ENCODE peak calls at places on chromosomes 1 and 21, in eight cellular contexts. N is CD8-positive, alpha-beta T cell; V is sigmoid colon; C is mucosa of descending colon; M is naive thymus-derived CD4-positive, alpha-beta T cell; Z is WERI-Rb-1; X is neural progenitor cell; G is fibroblast of lung. B is an unnamed sample.

GRCh38 chr21:42755031-42755665 is 101.7 kb downstream of the PDE9A start:
- DNase-seq in N (no peak), Z (no peak), C (no peak), G (no peak), M (no peak), V (no peak), X (no peak), B (no peak)

GRCh38 chr1:43736819-43737218 is 29.5 kb downstream of the ST3GAL3 start:
- DNase-seq in V (no peak), Z (no peak), G (no peak), M (no peak), X (no peak), C (no peak), N (no peak), B (no peak)

GRCh38 chr1:18149113-18149641 is 41.6 kb downstream of the IGSF21 start:
- DNase-seq in C (no peak), Z (peak; percentile 50), V (no peak), G (no peak), M (no peak), X (peak; percentile 53), N (no peak), B (no peak)

GRCh38 chr1:155124503-155125463 is 2.9 kb upstream of the EFNA1 start:
- DNase-seq in M (no peak), X (peak; percentile 40), V (no peak), Z (no peak), N (no peak), G (no peak), C (peak; percentile 66), B (peak; percentile 1)

GRCh38 chr1:16905856-16906702 is 10.3 kb downstream of the RNU1-2 start:
- DNase-seq in M (peak; percentile 25), N (no peak), X (no peak), C (no peak), V (no peak), G (no peak), Z (no peak), B (no peak)

GRCh38 chr1:33298623-33299277 is 22.1 kb downstream of the A3GALT2 start:
- DNase-seq in X (peak; percentile 79), M (peak; percentile 62), Z (peak; percentile 80), G (peak; percentile 67), V (peak; percentile 85), C (peak; percentile 80), N (peak; percentile 40), B (no peak)

GRCh38 chr1:119367332-119368124 is 1.1 kb upstream of the HAO2 start:
- DNase-seq in Z (no peak), G (peak; percentile 58), M (no peak), V (no peak), X (peak; percentile 50), C (no peak), N (no peak), B (peak; percentile 2)

GRCh38 chr1:208101661-208102431 is 142.3 kb downstream of the PLXNA2 start:
- DNase-seq in N (no peak), M (no peak), X (peak; percentile 72), G (peak; percentile 64), V (no peak), Z (peak; percentile 69), C (peak; percentile 75), B (no peak)

GRCh38 chr1:47181955-47182680 is 7.7 kb downstream of the PDZK1IP1 start:
- DNase-seq in X (no peak), Z (no peak), N (no peak), G (peak; percentile 36), C (no peak), V (no peak), M (no peak), B (no peak)

GRCh38 chr1:18794561-18794960 is 64.9 kb downstream of the TAS1R2 start:
- DNase-seq in G (no peak), N (no peak), Z (peak; percentile 87), M (no peak), C (peak; percentile 3), V (no peak), X (peak; percentile 64), B (no peak)

GRCh38 chr1:211975152-211975941 is 60.0 kb downstream of the INTS7 start:
- DNase-seq in V (no peak), C (no peak), M (no peak), G (no peak), Z (no peak), X (no peak), N (no peak), B (peak; percentile 12)

GRCh38 chr1:41390171-41390570 is 28.9 kb downstream of the FOXO6 start:
- DNase-seq in X (no peak), G (no peak), Z (no peak), V (no peak), M (no peak), N (no peak), C (no peak), B (no peak)

GRCh38 chr21:44253832-44254700 is 7.6 kb downstream of the DNMT3L start:
- DNase-seq in N (no peak), C (no peak), Z (peak; percentile 6), X (peak; percentile 2), G (no peak), V (peak; percentile 47), M (no peak), B (no peak)

GRCh38 chr1:218112862-218113261 is 172.2 kb upstream of the RRP15 start:
- DNase-seq in C (no peak), V (no peak), Z (no peak), X (no peak), M (no peak), G (no peak), N (no peak), B (no peak)

GRCh38 chr1:96973605-96974004 is 252.0 kb downstream of the PTBP2 start:
- DNase-seq in N (no peak), G (no peak), Z (no peak), X (no peak), M (no peak), V (no peak), C (no peak), B (no peak)

GRCh38 chr1:219954052-219954451 is 25.7 kb upstream of the SLC30A10 start:
- DNase-seq in M (no peak), V (no peak), N (no peak), G (no peak), C (no peak), Z (no peak), X (no peak), B (no peak)

GRCh38 chr1:119083479-119083878 is 57.0 kb downstream of the WARS2 start:
- DNase-seq in M (no peak), X (no peak), C (no peak), N (no peak), V (no peak), G (no peak), Z (no peak), B (no peak)

DNA sequence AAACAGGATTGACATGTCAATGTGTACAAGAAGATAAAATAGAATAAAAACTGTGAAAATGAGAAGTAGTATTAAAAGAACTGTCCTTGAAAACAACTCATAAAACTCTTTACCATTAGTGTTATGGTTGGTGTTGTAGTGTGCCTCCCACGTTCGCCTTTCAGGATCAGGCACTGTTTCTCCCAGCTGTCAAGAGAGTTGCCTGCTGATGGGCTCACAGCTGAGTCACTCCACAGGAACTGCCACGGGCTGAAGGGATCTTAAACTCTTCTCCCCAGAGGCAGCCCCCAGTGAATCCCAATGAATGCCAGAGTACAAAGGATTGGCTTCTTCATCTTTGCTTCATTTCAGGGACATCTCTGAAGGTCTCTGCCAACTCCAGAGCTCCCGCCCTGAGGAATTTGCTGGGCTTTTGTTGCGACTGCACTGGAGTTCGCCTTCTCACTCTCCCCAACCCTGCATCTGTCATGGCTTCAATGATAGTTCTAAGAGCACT is 119.6 kb downstream of the ADGRL2 start:
- DNase-seq in V (no peak), G (peak; percentile 78), C (no peak), Z (no peak), M (no peak), N (no peak), X (peak; percentile 80), B (no peak)
- H3K4me3 ChIP-seq in V (no peak overlapping the region), G (peak overlapping the region; percentile 14), C (no peak overlapping the region), Z (no peak overlapping the region), M (no peak overlapping the region), N (no peak overlapping the region), X (no peak overlapping the region), B (no peak overlapping the region)

DNA sequence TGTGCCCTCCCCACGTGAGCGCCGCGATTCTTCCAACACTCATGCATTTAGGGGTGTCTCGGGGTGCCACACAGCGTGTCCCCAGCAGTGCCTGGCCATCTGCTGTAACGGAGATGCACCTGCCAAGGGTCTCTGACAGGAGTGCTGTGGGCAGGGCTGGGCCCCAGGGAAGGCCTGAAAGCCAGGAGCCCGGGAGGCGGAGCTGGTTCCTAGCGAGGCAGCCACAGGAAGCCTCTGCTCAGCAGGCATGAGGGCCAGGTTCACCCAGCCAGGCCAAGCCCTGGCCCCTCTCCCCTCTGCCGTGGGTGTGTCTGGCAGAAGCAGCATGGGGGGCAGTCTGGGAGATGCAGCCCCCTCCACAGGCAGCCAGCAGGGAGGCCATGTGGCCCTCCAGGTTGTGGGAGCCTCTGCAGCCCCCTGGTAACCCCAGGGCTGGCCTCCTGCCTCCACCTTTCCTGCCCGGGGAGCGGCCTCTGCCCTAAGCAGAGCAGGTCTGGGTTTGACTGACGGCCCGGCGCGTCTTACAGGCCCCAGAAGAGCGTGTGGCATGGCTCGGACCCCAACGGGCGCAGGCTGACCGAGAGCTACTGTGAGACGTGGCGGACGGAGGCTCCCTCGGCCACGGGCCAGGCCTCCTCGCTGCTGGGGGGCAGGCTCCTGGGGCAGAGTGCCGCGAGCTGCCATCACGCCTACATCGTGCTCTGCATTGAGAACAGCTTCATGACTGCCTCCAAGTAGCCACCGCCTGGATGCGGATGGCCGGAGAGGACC is 30.4 kb downstream of the SLC19A1 start:
- DNase-seq in V (peak; percentile 59), M (no peak), X (no peak), Z (no peak), C (no peak), N (no peak), G (no peak), B (no peak)
- H3K36me3 ChIP-seq in V (no peaks in the 10 kb centered on the region), M (no peaks in the 10 kb centered on the region), X (no peaks in the 10 kb centered on the region), Z (peaks cover 45% of the 10 kb centered on the region), C (no peaks in the 10 kb centered on the region), N (no peaks in the 10 kb centered on the region), G (peaks cover 14% of the 10 kb centered on the region), B (peaks cover 4% of the 10 kb centered on the region)

GRCh38 chr1:213982814-213983588 is 4.8 kb upstream of the PROX1 start:
- DNase-seq in M (no peak), C (no peak), V (no peak), G (no peak), X (peak; percentile 89), N (no peak), Z (peak; percentile 55), B (no peak)
- H3K4me3 ChIP-seq in M (no peak overlapping the region), C (no peak overlapping the region), V (no peak overlapping the region), G (no peak overlapping the region), X (peak overlapping the region; percentile 58), N (no peak overlapping the region), Z (peak overlapping the region; percentile 48), B (peak overlapping the region; percentile 15)

GRCh38 chr1:226640737-226641136 is 92.2 kb downstream of the STUM start:
- DNase-seq in V (peak; percentile 63), N (no peak), Z (no peak), C (no peak), X (no peak), M (no peak), G (no peak), B (no peak)

GRCh38 chr1:226642421-226642820 is 93.9 kb downstream of the STUM start:
- DNase-seq in C (no peak), V (peak; percentile 48), N (no peak), Z (no peak), G (no peak), X (no peak), M (no peak), B (no peak)

GRCh38 chr1:226640288-226640687 is 91.7 kb downstream of the STUM start:
- DNase-seq in V (peak; percentile 80), C (no peak), G (no peak), N (no peak), Z (no peak), M (no peak), X (no peak), B (no peak)

GRCh38 chr1:226643167-226643566 is 94.6 kb downstream of the STUM start:
- DNase-seq in X (no peak), N (no peak), Z (no peak), C (no peak), V (peak; percentile 73), G (peak; percentile 45), M (peak; percentile 73), B (no peak)

GRCh38 chr1:226641671-226642231 is 93.2 kb downstream of the STUM start:
- DNase-seq in N (no peak), C (no peak), Z (no peak), M (no peak), G (no peak), X (no peak), V (peak; percentile 58), B (no peak)
- H3K36me3 ChIP-seq in N (peaks cover 77% of the 10 kb centered on the region), C (no peaks in the 10 kb centered on the region), Z (no peaks in the 10 kb centered on the region), M (peaks cover 23% of the 10 kb centered on the region), G (no peaks in the 10 kb centered on the region), X (no peaks in the 10 kb centered on the region), V (peaks cover 10% of the 10 kb centered on the region), B (no peaks in the 10 kb centered on the region)